ENCODE peak calls at places on chromosomes 2 and 18, in four cellular contexts. One of them, this sample, is unnamed.

GRCh38 chr2:132550285-132550684 is 119.7 kb downstream of the LYPD1 start:
- DNase-seq in omental fat pad: no peak
- DNase-seq in central memory CD4-positive, alpha-beta T cell: no peak
- DNase-seq in NCI-H1092: peak; percentile 38
- DNase-seq in this sample: no peak

GRCh38 chr2:1968988-1969700 is 224.8 kb upstream of the PXDN start:
- DNase-seq in central memory CD4-positive, alpha-beta T cell: no peak
- DNase-seq in NCI-H1092: no peak
- DNase-seq in omental fat pad: no peak
- DNase-seq in this sample: no peak

GRCh38 chr2:240296611-240297552 is 138.6 kb upstream of the GPC1 start:
- DNase-seq in NCI-H1092: no peak
- DNase-seq in central memory CD4-positive, alpha-beta T cell: no peak
- DNase-seq in omental fat pad: peak; percentile 13
- DNase-seq in this sample: no peak

GRCh38 chr2:37367984-37368383 is 23.6 kb downstream of the QPCT start:
- DNase-seq in omental fat pad: no peak
- DNase-seq in central memory CD4-positive, alpha-beta T cell: peak; percentile 34
- DNase-seq in NCI-H1092: no peak
- DNase-seq in this sample: peak; percentile 40

GRCh38 chr2:37414470-37414949 is 70.1 kb downstream of the QPCT start:
- DNase-seq in NCI-H1092: peak; percentile 8
- DNase-seq in omental fat pad: no peak
- DNase-seq in central memory CD4-positive, alpha-beta T cell: peak; percentile 39
- DNase-seq in this sample: no peak

GRCh38 chr2:239177325-239177724 is 223.5 kb downstream of the HDAC4 start:
- DNase-seq in central memory CD4-positive, alpha-beta T cell: no peak
- DNase-seq in NCI-H1092: no peak
- DNase-seq in omental fat pad: no peak
- DNase-seq in this sample: no peak

GRCh38 chr2:71534201-71534600 is 80.8 kb downstream of the DYSF start:
- DNase-seq in central memory CD4-positive, alpha-beta T cell: no peak
- DNase-seq in NCI-H1092: no peak
- DNase-seq in omental fat pad: no peak
- DNase-seq in this sample: no peak

GRCh38 chr2:2845267-2845666 is 514.2 kb upstream of the MYT1L start:
- DNase-seq in omental fat pad: no peak
- DNase-seq in central memory CD4-positive, alpha-beta T cell: no peak
- DNase-seq in NCI-H1092: no peak
- DNase-seq in this sample: no peak

GRCh38 chr2:128445533-128445900 is 126.8 kb upstream of the HS6ST1 start:
- DNase-seq in omental fat pad: peak; percentile 3
- DNase-seq in NCI-H1092: no peak
- DNase-seq in central memory CD4-positive, alpha-beta T cell: no peak
- DNase-seq in this sample: no peak

GRCh38 chr2:83602753-83603152 is 856.3 kb downstream of the SUCLG1 start:
- DNase-seq in omental fat pad: no peak
- DNase-seq in NCI-H1092: no peak
- DNase-seq in central memory CD4-positive, alpha-beta T cell: no peak
- DNase-seq in this sample: no peak

GRCh38 chr2:54402350-54402749 is 53.8 kb upstream of the SPTBN1 start:
- DNase-seq in omental fat pad: no peak
- DNase-seq in NCI-H1092: no peak
- DNase-seq in central memory CD4-positive, alpha-beta T cell: no peak
- DNase-seq in this sample: no peak

GRCh38 chr2:101007415-101008345 is 5.6 kb downstream of the RPL31 start:
- DNase-seq in omental fat pad: no peak
- DNase-seq in NCI-H1092: no peak
- DNase-seq in central memory CD4-positive, alpha-beta T cell: no peak
- DNase-seq in this sample: no peak

GRCh38 chr18:50853863-50854271 is 25.1 kb upstream of the ME2 start:
- DNase-seq in omental fat pad: no peak
- DNase-seq in NCI-H1092: no peak
- DNase-seq in central memory CD4-positive, alpha-beta T cell: no peak
- DNase-seq in this sample: no peak